ENCODE peak calls at places on chromosome 6, in seven cellular contexts. L is hepatocyte; E is esophagus squamous epithelium; R is CD8-positive, alpha-beta T cell; T is right cardiac atrium; B is ascending aorta; H is NT2/D1. U is an unnamed sample. For H3K9me3, the result is how much of the 10 kb centered on the place peaks cover.

GRCh38 chr6:119669228-119669627 is 319.7 kb upstream of the MAN1A1 start:
- DNase-seq in E (no peak), H (no peak), T (no peak), R (no peak), L (no peak), B (no peak), U (no peak)

GRCh38 chr6:11298651-11299420 is 66.4 kb upstream of the NEDD9 start:
- DNase-seq in T (no peak), R (no peak), L (peak), B (no peak), H (peak), E (no peak), U (no peak)

GRCh38 chr6:114558153-114558552 is 215.3 kb upstream of the HS3ST5 start:
- DNase-seq in R (no peak), E (no peak), B (no peak), L (no peak), T (no peak), H (no peak), U (no peak)

GRCh38 chr6:127300411-127300810 is 33.7 kb downstream of the RNF146 start:
- DNase-seq in H (no peak), L (peak), E (no peak), R (no peak), T (no peak), B (no peak), U (peak)

GRCh38 chr6:134482585-134483346 is 164.9 kb upstream of the SGK1 start:
- DNase-seq in B (no peak), E (no peak), H (no peak), T (peak), L (no peak), R (no peak), U (peak)

GRCh38 chr6:30790734-30791383 is 46.5 kb upstream of the IER3 start:
- DNase-seq in E (no peak), T (no peak), R (no peak), H (no peak), L (no peak), B (no peak), U (no peak)

GRCh38 chr6:98724537-98724936 is 109.8 kb upstream of the POU3F2 start:
- DNase-seq in T (no peak), L (peak), B (no peak), R (no peak), H (no peak), E (no peak), U (no peak)

GRCh38 chr6:158219229-158219628 is 51.1 kb downstream of the GTF2H5 start:
- DNase-seq in R (no peak), H (no peak), L (peak), E (no peak), B (no peak), T (no peak), U (peak)

GRCh38 chr6:42154461-42155209 is 12.2 kb upstream of the C6orf132 start:
- DNase-seq in B (no peak), R (no peak), T (no peak), H (no peak), L (no peak), E (no peak), U (no peak)

GRCh38 chr6:25954756-25955155 is 7.8 kb upstream of the TRIM38 start:
- DNase-seq in E (no peak), L (no peak), B (no peak), H (no peak), T (no peak), R (no peak), U (no peak)

GRCh38 chr6:130583268-130583667 is 217.5 kb downstream of the TMEM200A start:
- DNase-seq in T (no peak), R (no peak), L (no peak), E (no peak), B (no peak), H (no peak), U (no peak)

GRCh38 chr6:14739830-14740229 is 506.0 kb upstream of the JARID2 start:
- DNase-seq in R (no peak), B (no peak), L (no peak), E (no peak), T (no peak), H (no peak), U (no peak)

DNA sequence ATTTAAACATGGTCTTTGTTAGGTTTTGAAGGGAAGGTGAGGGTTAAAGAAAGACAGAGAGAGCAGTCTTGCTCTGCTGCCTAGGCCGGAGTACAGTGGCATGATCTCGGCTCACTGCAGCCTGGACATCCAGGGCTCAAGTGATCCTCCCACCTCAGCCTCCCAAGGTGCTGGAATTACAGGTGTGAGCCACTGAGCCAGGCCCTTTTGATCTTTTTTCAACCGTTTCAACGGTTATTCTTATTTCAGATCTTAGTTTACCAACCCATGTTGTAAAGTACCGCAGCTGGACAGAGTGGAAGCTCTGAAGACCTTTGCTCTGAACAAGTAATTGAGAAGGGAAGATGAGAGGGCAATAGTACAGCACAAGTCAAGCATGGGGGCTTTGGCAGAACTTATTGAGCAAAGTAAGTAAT is 1.2 kb upstream of the SRPK1 start:
- DNase-seq in B (no peak), R (no peak), T (no peak), H (no peak), L (peak), E (no peak), U (no peak)
- H3K4me3 ChIP-seq in B (peak), R (no peak), T (no peak), H (no peak), L (no peak), E (no peak), U (no peak)

DNA sequence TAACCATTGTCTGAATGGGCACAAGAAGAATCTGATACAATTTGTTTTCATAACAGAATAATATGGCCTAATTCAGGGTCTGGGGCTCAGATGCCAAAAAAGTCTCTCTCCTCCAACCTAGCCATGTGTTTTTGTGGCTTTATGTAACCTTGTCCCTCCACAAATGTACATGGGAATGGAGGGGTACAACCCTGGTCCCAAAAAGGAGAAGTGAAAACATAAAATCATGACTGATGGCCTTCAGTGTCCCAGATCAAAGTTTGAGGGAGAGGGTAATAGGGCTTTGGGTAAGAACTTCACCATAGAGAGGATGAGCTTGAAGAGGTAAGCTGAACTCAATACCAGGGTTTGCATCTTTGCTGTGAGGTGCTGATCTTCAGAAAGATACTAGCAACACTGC is 136.3 kb upstream of the BACH2 start:
- DNase-seq in B (no peak), L (no peak), T (no peak), H (no peak), E (no peak), R (no peak), U (no peak)
- H3K9me3 ChIP-seq in B (under half), L (under half), T (under half), H (under half), E (under half), R (under half), U (under half)

GRCh38 chr6:142028527-142028926 is 104.2 kb upstream of the GJE1 start:
- DNase-seq in H (no peak), T (no peak), E (no peak), R (no peak), L (no peak), B (no peak), U (no peak)

GRCh38 chr6:142027074-142027473 is 105.7 kb upstream of the GJE1 start:
- DNase-seq in H (no peak), B (no peak), L (no peak), T (no peak), R (no peak), E (no peak), U (no peak)

GRCh38 chr6:142035890-142036289 is 96.8 kb upstream of the GJE1 start:
- DNase-seq in R (no peak), H (no peak), T (no peak), L (no peak), E (no peak), B (no peak), U (no peak)

GRCh38 chr6:142026471-142026870 is 106.3 kb upstream of the GJE1 start:
- DNase-seq in R (no peak), T (no peak), H (no peak), B (no peak), E (no peak), L (no peak), U (no peak)

GRCh38 chr6:142030115-142030619 is 102.6 kb upstream of the GJE1 start:
- DNase-seq in L (no peak), T (no peak), H (no peak), E (no peak), R (no peak), B (no peak), U (peak)
- H3K4me3 ChIP-seq in L (no peak), T (no peak), H (no peak), E (no peak), R (no peak), B (no peak), U (no peak)

GRCh38 chr6:164859791-164860190 is 449.6 kb downstream of the C6orf118 start:
- DNase-seq in T (no peak), B (no peak), E (no peak), R (no peak), L (no peak), H (no peak), U (no peak)

GRCh38 chr6:164854526-164854925 is 454.9 kb downstream of the C6orf118 start:
- DNase-seq in E (no peak), T (no peak), L (no peak), R (no peak), B (no peak), H (no peak), U (no peak)

GRCh38 chr6:164856138-164856537 is 453.3 kb downstream of the C6orf118 start:
- DNase-seq in L (no peak), E (no peak), B (no peak), H (no peak), T (no peak), R (no peak), U (no peak)

DNA sequence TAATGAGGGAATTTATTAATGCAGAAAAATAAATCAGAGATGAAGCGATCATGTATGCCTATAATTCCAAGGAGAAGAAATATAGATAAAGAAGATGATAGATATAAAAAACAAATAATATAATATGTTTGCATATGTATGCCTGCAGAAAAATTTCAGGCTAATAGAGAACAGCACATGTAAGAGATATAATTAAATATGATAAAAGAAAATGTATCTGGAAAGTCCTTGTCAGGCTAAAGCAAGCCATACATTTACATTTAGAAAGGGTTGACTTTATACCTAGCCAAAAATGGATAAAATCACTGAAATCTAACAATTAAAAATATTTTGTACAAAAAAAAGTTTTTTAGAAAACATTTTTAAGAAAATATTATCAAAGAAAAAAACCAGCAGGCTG is 454.1 kb downstream of the C6orf118 start:
- DNase-seq in T (no peak), R (no peak), L (no peak), H (no peak), E (no peak), B (no peak), U (no peak)
- H3K9me3 ChIP-seq in T (under half), R (under half), L (under half), H (under half), E (under half), B (under half), U (under half)

GRCh38 chr6:136249336-136249735 is 775 bp downstream of the MTFR2 start:
- DNase-seq in H (no peak), E (no peak), B (no peak), R (no peak), T (no peak), L (no peak), U (no peak)

GRCh38 chr6:136249811-136250685 is at the start of gene MTFR2:
- DNase-seq in H (peak), T (peak), R (peak), L (peak), E (peak), B (peak), U (peak)

GRCh38 chr6:136250686-136251008 is 536 bp upstream of the MTFR2 start:
- DNase-seq in L (no peak), B (no peak), E (no peak), T (no peak), R (no peak), H (no peak), U (no peak)

GRCh38 chr6:136252441-136252840 is 2.3 kb upstream of the MTFR2 start:
- DNase-seq in E (no peak), T (no peak), L (no peak), B (no peak), R (no peak), H (no peak), U (no peak)

DNA sequence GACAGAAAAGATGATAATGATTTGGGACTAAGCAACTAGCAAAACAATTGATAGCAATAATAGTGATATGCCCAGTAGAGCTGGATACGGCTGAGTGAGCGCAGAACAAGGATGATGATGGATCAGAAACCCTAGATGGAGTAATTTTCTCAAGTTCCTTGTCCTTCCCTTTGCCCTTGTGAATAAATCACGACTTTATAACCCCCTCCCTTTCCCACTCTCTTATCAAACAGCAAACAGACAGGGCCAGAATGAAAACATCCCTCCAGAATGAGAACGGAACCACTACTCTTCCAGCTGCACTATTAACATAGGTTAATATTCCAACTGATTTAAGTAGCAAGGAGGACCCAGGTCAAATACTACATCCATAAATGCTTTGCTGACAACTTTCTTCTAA is 1.3 kb upstream of the MTFR2 start:
- DNase-seq in H (no peak), R (no peak), E (no peak), T (no peak), B (no peak), L (no peak), U (no peak)
- H3K4me3 ChIP-seq in H (no peak), R (no peak), E (no peak), T (no peak), B (peak), L (no peak), U (peak)

GRCh38 chr6:137165375-137166246 is 7.8 kb downstream of the IL22RA2 start:
- DNase-seq in H (no peak), L (no peak), B (no peak), R (peak), E (no peak), T (no peak), U (no peak)
- H3K9me3 ChIP-seq in H (under half), L (under half), B (under half), R (under half), E (under half), T (under half), U (under half)

U was measured in MG63.